ENCODE peak calls at places on chromosome 2, in eight cellular contexts. B is PC-3, E is A549, Q is AG10803, J is upper lobe of left lung, K is left lung, F is dorsolateral prefrontal cortex, I is fibroblast of the aortic adventitia. X is an unnamed sample.

GRCh38 chr2:233764264-233764663 is 4.2 kb downstream of the UGT1A1 start:
- DNase-seq in B (peak), E (no peak), Q (peak), J (no peak), K (no peak), F (no peak), I (peak), X (peak)

GRCh38 chr2:64311948-64312621 is 141.9 kb upstream of the LGALSL start:
- DNase-seq in B (peak), E (peak), Q (peak), J (peak), K (no peak), F (peak), I (peak), X (peak)

GRCh38 chr2:177930916-177931315 is 141.7 kb downstream of the PDE11A start:
- DNase-seq in B (no peak), E (no peak), Q (no peak), J (no peak), K (no peak), F (no peak), I (no peak), X (no peak)

GRCh38 chr2:190365499-190366204 is 22.3 kb downstream of the INPP1 start:
- DNase-seq in B (no peak), E (no peak), Q (no peak), J (no peak), K (no peak), F (no peak), I (no peak), X (no peak)

GRCh38 chr2:1584051-1584531 is 160.2 kb downstream of the PXDN start:
- DNase-seq in B (no peak), E (no peak), Q (no peak), J (peak), K (peak), F (no peak), I (no peak), X (no peak)

GRCh38 chr2:75647771-75648170 is 1.2 kb downstream of the MRPL19 start:
- DNase-seq in B (peak), E (no peak), Q (no peak), J (no peak), K (no peak), F (no peak), I (no peak), X (peak)

GRCh38 chr2:30272286-30272685 is 41.0 kb downstream of the LBH start:
- DNase-seq in B (no peak), E (no peak), Q (no peak), J (no peak), K (no peak), F (no peak), I (no peak), X (no peak)

GRCh38 chr2:213246665-213247281 is 37.5 kb upstream of the SPAG16 start:
- DNase-seq in B (peak), E (no peak), Q (peak), J (no peak), K (no peak), F (peak), I (peak), X (peak)

GRCh38 chr2:101688266-101688665 is 9.2 kb upstream of the MAP4K4 start:
- DNase-seq in B (peak), E (no peak), Q (peak), J (no peak), K (no peak), F (no peak), I (no peak), X (no peak)

GRCh38 chr2:8644605-8645175 is 37.2 kb upstream of the ID2 start:
- DNase-seq in B (no peak), E (no peak), Q (peak), J (peak), K (peak), F (no peak), I (no peak), X (peak)
- TF ChIP-seq CTCF in B (peak), E (peak), Q (peak), J (no peak), K (peak), F (no peak), I (no peak), X (no peak)

DNA sequence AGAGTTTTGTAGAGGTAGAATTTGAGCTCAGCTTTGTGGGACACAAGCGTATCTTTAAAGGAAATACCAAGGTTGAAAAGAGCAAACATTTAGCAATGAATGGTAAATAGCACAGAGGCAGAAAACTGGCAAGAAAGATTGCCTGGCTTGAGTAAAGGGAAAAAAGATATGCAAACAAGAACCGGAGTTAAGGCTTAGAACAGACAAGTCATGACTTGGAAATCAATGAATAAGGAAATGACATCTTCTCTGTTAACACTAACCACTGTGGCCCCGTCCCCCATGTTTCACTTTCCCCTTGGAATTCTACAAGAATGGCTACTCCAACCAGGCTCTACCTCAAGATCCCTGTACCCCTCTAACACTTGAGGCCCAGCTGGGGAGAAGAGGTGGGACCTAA is 3.8 kb downstream of the STAM2 start:
- DNase-seq in B (peak), E (no peak), Q (no peak), J (no peak), K (no peak), F (no peak), I (peak), X (peak)
- H3K4me3 ChIP-seq in B (peak), E (peak), Q (no peak), J (no peak), K (no peak), F (no peak), I (peak), X (no peak)

DNA sequence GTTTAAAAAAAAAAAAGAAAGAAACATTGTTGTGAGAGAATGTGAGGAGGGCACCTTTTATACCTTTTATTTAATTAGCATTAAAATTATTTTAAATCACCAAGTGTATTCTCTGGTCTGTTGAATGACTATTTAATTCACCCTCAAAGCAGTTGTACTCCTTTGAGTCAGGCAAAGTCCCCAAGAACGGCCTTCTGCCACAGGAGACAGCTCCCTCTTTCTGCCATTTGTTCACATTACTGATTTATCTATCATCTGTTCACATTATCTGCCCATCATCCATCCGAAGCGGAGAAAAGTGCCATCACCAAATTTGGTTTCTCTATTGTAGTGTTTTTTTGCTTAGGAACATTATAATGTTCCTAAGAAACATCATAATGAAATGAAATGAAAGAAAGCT is 240.7 kb upstream of the DPP10 start:
- DNase-seq in B (peak), E (no peak), Q (no peak), J (no peak), K (no peak), F (no peak), I (no peak), X (no peak)
- TF ChIP-seq CTCF in B (peak), E (no peak), Q (no peak), J (no peak), K (no peak), F (no peak), I (peak), X (no peak)

GRCh38 chr2:182893666-182894065 is 27.2 kb upstream of the FRZB start:
- DNase-seq in B (no peak), E (no peak), Q (no peak), J (no peak), K (no peak), F (no peak), I (no peak), X (no peak)

GRCh38 chr2:182891611-182892010 is 25.2 kb upstream of the FRZB start:
- DNase-seq in B (no peak), E (no peak), Q (no peak), J (no peak), K (no peak), F (no peak), I (no peak), X (no peak)

GRCh38 chr2:182887753-182888415 is 21.4 kb upstream of the FRZB start:
- DNase-seq in B (no peak), E (no peak), Q (no peak), J (no peak), K (no peak), F (no peak), I (no peak), X (no peak)

GRCh38 chr2:182890305-182890704 is 23.9 kb upstream of the FRZB start:
- DNase-seq in B (no peak), E (no peak), Q (no peak), J (no peak), K (no peak), F (no peak), I (no peak), X (no peak)

DNA sequence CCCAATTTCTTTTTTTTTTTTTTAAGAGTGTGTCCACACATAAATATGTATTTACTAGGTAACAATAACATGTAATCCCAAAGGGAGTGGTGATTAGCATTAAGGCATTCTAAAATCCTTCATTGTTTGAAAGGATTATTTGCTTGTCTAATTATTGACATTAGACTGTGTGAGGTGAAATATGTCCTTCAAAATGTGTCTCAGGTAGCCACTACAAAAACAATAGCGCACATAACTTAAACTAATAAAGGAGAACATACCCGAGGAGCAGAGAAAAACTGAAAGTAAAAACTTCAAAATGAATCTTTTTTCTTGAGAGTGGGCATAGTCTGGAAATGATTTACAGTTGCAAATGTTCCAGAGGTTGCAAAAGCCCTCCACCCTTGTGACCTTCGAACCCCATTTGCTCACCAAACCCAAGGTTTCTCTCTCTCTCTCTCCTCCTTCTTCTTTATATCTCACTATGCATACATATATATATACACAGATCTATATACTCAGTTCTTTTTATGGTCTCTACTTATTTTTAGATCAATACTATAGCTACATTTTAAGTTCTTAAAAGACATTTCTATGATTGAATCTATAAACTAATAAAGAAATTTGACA is 24.4 kb upstream of the FRZB start:
- DNase-seq in B (no peak), E (no peak), Q (no peak), J (no peak), K (no peak), F (no peak), I (no peak), X (no peak)
- H3K4me3 ChIP-seq in B (no peak), E (no peak), Q (no peak), J (no peak), K (no peak), F (no peak), I (no peak), X (no peak)

GRCh38 chr2:173571021-173571821 is 216.5 kb downstream of the CDCA7 start:
- DNase-seq in B (peak), E (peak), Q (peak), J (no peak), K (no peak), F (no peak), I (peak), X (peak)
- TF ChIP-seq CTCF in B (peak), E (peak), Q (peak), J (no peak), K (no peak), F (peak), I (peak), X (peak)

DNA sequence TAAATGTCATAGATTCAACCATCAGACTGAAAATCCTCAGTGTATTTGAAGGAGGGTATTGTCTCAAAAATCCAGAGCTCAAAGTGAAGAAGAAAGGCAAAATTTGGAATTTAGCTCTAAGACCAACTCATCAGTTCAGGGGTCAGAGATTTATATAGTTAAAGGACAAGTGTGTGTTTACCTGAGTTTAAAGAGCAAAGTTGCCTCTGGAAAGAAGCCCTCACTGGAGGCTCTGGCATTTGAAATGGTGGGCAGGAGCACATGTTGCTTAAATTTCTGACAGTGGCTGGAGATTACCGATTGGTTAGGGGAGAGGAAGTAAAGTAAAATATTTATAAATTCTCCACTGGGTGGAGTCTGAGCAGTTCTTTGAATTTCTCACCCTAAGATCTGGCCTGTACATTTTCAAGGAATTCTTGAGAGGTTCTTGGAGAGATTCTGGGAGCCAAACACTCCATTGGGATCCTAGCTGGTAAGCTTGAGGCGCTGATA is at the start of gene KYNU:
- DNase-seq in B (peak), E (no peak), Q (no peak), J (no peak), K (no peak), F (no peak), I (peak), X (peak)
- H3K4me3 ChIP-seq in B (no peak), E (peak), Q (no peak), J (peak), K (peak), F (no peak), I (no peak), X (no peak)

X was measured in fibroblast of pulmonary artery.